ENCODE peak calls at places on chromosomes 4 and X, in seven cellular contexts. P is H9, C is cardiac muscle cell, F is tibial artery, N is WTC11, V is heart left ventricle, M is mammary epithelial cell. L is an unnamed sample.

GRCh38 chr4:100190643-100191600 is 654 bp upstream of the DDIT4L start:
- DNase-seq in P (peak), C (peak), F (no peak), N (no peak), V (no peak), M (peak), L (peak)

GRCh38 chrX:43375146-43375545 is 281.0 kb upstream of the MAOA start:
- DNase-seq in P (no peak), C (no peak), F (no peak), N (no peak), V (no peak), M (no peak), L (no peak)

GRCh38 chrX:10608099-10608498 is 12.3 kb downstream of the MID1 start:
- DNase-seq in P (no peak), C (no peak), F (no peak), N (no peak), V (no peak), M (no peak), L (no peak)

GRCh38 chr4:150814873-150815272 is 200.2 kb downstream of the LRBA start:
- DNase-seq in P (no peak), C (no peak), F (no peak), N (no peak), V (no peak), M (no peak), L (no peak)

GRCh38 chr4:138828926-138829325 is 186.7 kb upstream of the NOCT start:
- DNase-seq in P (no peak), C (no peak), F (no peak), N (no peak), V (no peak), M (no peak), L (no peak)

GRCh38 chrX:49784747-49785280 is 44.3 kb upstream of the PAGE4 start:
- DNase-seq in P (no peak), C (no peak), F (no peak), N (no peak), V (no peak), M (no peak), L (no peak)

GRCh38 chr4:38050560-38051350 is 90.6 kb downstream of the PTTG2 start:
- DNase-seq in P (no peak), C (peak), F (no peak), N (no peak), V (no peak), M (no peak), L (no peak)

GRCh38 chr4:154807042-154807630 is 26.1 kb downstream of the RBM46 start:
- DNase-seq in P (no peak), C (no peak), F (no peak), N (no peak), V (no peak), M (peak), L (no peak)

GRCh38 chr4:149793459-149793858 is 22.2 kb downstream of the IQCM start:
- DNase-seq in P (no peak), C (no peak), F (no peak), N (no peak), V (no peak), M (peak), L (no peak)

GRCh38 chr4:165208741-165209388 is 1.5 kb downstream of the KLHL2 start:
- DNase-seq in P (no peak), C (no peak), F (no peak), N (no peak), V (no peak), M (peak), L (no peak)

GRCh38 chr4:183154701-183155391 is 55.8 kb downstream of the WWC2 start:
- DNase-seq in P (no peak), C (peak), F (no peak), N (no peak), V (no peak), M (no peak), L (peak)

GRCh38 chrX:47030339-47030738 is 47.9 kb upstream of the RGN start:
- DNase-seq in P (no peak), C (peak), F (no peak), N (no peak), V (no peak), M (peak), L (peak)

GRCh38 chr4:80336582-80336981 is 1.1 kb downstream of the CFAP299 start:
- DNase-seq in P (peak), C (peak), F (no peak), N (peak), V (no peak), M (peak), L (peak)

GRCh38 chrX:140918398-140919043 is 83.9 kb upstream of the SPANXB1 start:
- DNase-seq in P (peak), C (peak), F (no peak), N (peak), V (no peak), M (peak), L (peak)

GRCh38 chrX:55489315-55490009 is at the start of gene USP51:
- DNase-seq in P (peak), C (peak), F (peak), N (peak), V (peak), M (no peak), L (peak)

GRCh38 chr4:41932988-41933387 is 2.2 kb upstream of the TMEM33 start:
- DNase-seq in P (no peak), C (no peak), F (no peak), N (no peak), V (no peak), M (no peak), L (no peak)

GRCh38 chr4:41935652-41936021 is 408 bp downstream of the TMEM33 start:
- DNase-seq in P (no peak), C (no peak), F (no peak), N (no peak), V (no peak), M (peak), L (no peak)

GRCh38 chr4:41939016-41939623 is 3.9 kb downstream of the TMEM33 start:
- DNase-seq in P (no peak), C (no peak), F (no peak), N (no peak), V (no peak), M (peak), L (no peak)

GRCh38 chr4:41933997-41934812 is 1.0 kb upstream of the TMEM33 start:
- DNase-seq in P (peak), C (no peak), F (no peak), N (no peak), V (no peak), M (no peak), L (no peak)

GRCh38 chr4:41934813-41935651 is at the start of gene TMEM33:
- DNase-seq in P (peak), C (peak), F (peak), N (peak), V (peak), M (peak), L (peak)
- TF ChIP-seq CTCF in P (peak), C (peak), F (peak), N (no peak), V (no peak), M (no peak), L (no peak)

DNA sequence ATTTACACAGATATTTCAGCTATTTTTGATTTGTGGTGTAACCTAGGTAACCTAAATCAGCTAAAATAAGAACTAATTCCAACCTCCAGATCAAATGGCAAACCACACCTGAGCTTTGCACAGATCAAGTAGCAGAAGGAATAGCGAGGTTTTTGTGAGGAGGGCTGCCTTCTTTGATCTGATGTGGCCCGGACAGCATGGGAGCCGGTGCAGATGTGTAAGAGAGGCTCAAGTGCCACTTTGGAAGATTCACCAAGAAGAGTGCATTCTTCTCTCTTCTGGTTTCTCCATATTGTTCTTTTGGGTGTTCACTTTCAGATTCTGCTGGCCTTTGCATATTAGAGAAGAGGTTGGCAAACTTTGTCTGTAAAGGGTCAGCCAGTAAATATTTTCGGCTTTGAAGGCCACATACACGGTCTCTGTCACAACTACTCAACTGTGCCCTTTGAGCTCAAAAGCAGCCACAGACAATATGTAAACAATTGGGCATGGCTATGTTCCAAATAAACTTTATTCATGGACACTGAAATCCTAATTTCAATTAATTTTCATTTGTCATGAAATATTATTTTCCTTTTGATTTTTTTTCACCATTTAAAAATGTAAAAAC is 78.9 kb upstream of the FAM9C start:
- DNase-seq in P (no peak), C (no peak), F (no peak), N (no peak), V (no peak), M (no peak), L (no peak)
- TF ChIP-seq CTCF in P (no peak), C (no peak), F (no peak), N (no peak), V (no peak), M (no peak), L (no peak)

GRCh38 chr4:181618038-181618618 is 625.1 kb upstream of the TENM3 start:
- DNase-seq in P (no peak), C (peak), F (no peak), N (no peak), V (no peak), M (no peak), L (no peak)

GRCh38 chr4:181613210-181613609 is 630.0 kb upstream of the TENM3 start:
- DNase-seq in P (no peak), C (no peak), F (no peak), N (no peak), V (no peak), M (no peak), L (no peak)

GRCh38 chr4:181619651-181620050 is 623.6 kb upstream of the TENM3 start:
- DNase-seq in P (no peak), C (no peak), F (no peak), N (no peak), V (no peak), M (no peak), L (no peak)

DNA sequence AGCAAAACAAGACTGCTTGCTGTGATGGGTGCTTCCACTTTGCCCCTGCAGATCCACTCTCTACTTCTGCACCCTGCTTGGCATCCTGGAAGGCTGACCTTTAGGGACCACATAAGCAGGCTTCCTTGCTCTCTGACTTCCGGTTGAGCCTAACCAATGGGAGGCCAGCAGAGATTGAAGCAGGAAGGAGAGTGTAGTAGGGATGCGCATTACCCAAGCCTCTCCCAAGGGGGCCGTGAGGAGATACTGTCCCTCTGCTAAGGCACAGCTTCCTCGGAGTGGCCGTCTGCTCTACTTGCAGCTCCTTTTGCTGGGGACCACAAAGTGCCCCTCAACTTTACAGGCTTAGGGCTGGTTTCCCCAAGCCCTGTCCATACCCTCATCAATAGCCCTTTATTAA is 624.3 kb upstream of the TENM3 start:
- DNase-seq in P (peak), C (peak), F (no peak), N (peak), V (no peak), M (no peak), L (no peak)
- TF ChIP-seq CTCF in P (peak), C (no peak), F (no peak), N (no peak), V (no peak), M (no peak), L (no peak)

DNA sequence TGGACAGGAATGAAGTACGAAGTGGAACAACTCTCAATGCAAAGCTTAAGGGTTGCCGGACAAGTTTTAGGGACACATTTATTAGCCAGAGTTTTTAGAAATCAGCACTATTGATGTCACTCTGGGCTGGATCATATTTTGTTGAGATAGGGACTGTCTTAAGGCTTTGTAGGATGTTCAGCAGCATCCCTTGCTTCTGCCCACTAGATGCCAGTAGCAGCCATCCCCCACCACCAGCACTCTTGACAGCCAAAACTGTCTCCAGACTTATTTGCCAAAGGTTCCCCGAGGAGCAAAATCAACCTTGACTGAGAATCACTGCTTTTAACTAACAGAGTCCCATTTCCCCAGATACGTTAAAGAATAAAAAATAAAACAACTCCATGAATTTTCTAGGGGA is 1497.3 kb downstream of the STIM2 start:
- DNase-seq in P (peak), C (no peak), F (no peak), N (peak), V (no peak), M (peak), L (peak)
- TF ChIP-seq CTCF in P (peak), C (peak), F (no peak), N (no peak), V (no peak), M (peak), L (peak)

DNA sequence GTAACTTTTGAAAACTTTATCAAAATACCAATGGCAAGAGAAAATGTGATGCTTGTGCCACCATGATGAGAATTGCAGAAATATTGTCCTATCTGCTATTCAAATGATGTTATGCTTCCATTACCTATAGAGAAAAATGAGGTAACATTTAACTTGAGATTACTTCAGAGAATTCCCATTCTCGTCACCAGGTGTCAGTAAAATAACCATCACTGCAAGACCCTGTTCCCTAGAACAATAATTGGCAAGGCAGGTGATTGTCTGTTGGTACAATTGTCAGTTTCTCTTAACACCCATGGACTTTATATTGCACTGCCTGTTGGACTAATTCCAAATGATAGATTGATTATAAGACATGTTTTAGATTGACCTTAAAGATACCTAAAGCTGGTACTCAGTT is 179.9 kb downstream of the GABRG1 start:
- DNase-seq in P (no peak), C (peak), F (no peak), N (no peak), V (no peak), M (peak), L (no peak)
- TF ChIP-seq CTCF in P (peak), C (no peak), F (no peak), N (peak), V (no peak), M (no peak), L (no peak)

DNA sequence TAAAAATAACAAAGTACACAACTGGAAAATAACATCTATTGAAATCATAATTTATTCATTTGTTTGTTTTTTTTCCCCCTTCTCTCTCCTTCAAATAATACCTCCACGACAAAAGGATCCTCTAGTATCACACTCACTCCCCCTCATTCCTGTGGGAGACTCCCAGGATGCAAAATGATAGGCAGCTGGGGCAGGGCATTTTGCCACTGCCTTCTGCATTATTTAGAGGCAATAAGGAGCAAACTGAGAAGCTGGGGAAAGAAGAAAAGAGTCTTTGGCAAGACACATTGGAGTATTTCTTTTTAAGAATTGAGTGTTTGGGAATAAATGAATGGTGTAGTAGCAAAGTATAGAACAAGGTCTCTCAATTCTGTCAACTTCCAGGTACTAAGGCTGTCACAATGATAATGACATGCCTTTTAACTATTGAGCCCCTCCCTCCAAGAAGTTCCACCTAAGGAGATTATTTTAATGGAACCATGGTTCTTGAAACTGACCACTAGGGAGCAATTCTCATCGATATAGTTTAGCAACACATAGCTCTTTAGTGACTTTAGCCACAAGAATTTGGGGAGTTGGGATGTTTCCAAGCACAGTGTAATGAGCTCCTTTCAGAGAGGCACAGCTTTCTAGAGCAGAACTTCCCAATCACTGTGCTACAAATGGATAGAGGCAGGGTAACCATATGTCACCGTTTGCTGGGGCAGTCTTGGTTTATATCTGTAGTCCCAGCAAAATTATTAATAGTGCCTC is 303.3 kb downstream of the FRMPD4 start:
- DNase-seq in P (no peak), C (no peak), F (no peak), N (no peak), V (no peak), M (peak), L (no peak)
- TF ChIP-seq CTCF in P (no peak), C (peak), F (no peak), N (no peak), V (no peak), M (peak), L (no peak)

GRCh38 chrX:132741706-132742105 is 216.7 kb downstream of the HS6ST2 start:
- DNase-seq in P (no peak), C (no peak), F (no peak), N (no peak), V (no peak), M (no peak), L (no peak)

GRCh38 chrX:132743086-132743485 is 215.3 kb downstream of the HS6ST2 start:
- DNase-seq in P (peak), C (no peak), F (no peak), N (no peak), V (no peak), M (no peak), L (no peak)

GRCh38 chrX:132738951-132739350 is 219.5 kb downstream of the HS6ST2 start:
- DNase-seq in P (no peak), C (no peak), F (no peak), N (no peak), V (no peak), M (no peak), L (no peak)

GRCh38 chrX:132737743-132738142 is 220.7 kb downstream of the HS6ST2 start:
- DNase-seq in P (no peak), C (no peak), F (no peak), N (no peak), V (peak), M (peak), L (no peak)

GRCh38 chrX:132740316-132741123 is 217.9 kb downstream of the HS6ST2 start:
- DNase-seq in P (no peak), C (peak), F (no peak), N (no peak), V (no peak), M (no peak), L (no peak)
- TF ChIP-seq CTCF in P (peak), C (peak), F (no peak), N (peak), V (peak), M (peak), L (peak)

DNA sequence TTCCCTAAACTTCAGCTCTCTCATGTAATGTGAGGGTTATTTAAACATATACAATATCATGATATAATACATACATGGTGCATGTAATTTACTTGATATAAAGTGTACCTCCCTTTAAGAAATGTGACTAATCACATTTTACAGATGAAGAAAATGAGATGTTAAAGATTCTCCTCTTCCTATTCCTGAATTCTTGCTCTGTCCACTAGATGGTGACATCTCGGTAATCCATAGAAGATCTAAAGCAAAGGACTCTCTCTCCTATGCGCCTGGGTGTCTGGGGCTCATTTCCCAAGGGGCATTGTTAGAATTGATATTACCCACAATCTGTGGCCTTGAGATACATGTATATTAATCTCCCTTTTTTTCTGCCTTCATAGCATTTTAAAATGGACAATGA is 804.9 kb downstream of the RAB28 start:
- DNase-seq in P (no peak), C (peak), F (no peak), N (no peak), V (no peak), M (no peak), L (no peak)
- TF ChIP-seq CTCF in P (peak), C (peak), F (no peak), N (no peak), V (no peak), M (peak), L (peak)